ENCODE peak calls at places on chromosomes 4 and X, in four cellular contexts. M is HuH-7; P is stimulated activated CD4-positive, alpha-beta T cell treated with anti-CD3 and anti-CD28 coated beads, Interleukin-2, amount 100 ng/mL, for 24 hours; N is psoas muscle. T is an unnamed sample.

GRCh38 chr4:6128221-6128871 is 72.0 kb downstream of the JAKMIP1 start:
- DNase-seq in P (no peak), N (no peak), M (no peak), T (no peak)

GRCh38 chr4:126957555-126958440 is 675.0 kb upstream of the INTU start:
- DNase-seq in P (no peak), M (no peak), N (no peak), T (no peak)

GRCh38 chr4:81715335-81715734 is 243.6 kb upstream of the RASGEF1B start:
- DNase-seq in M (no peak), N (no peak), P (no peak), T (no peak)

GRCh38 chr4:128544277-128544676 is 256.7 kb upstream of the PGRMC2 start:
- DNase-seq in N (no peak), M (no peak), P (no peak), T (no peak)

GRCh38 chrX:22758807-22759481 is 240.8 kb upstream of the DDX53 start:
- DNase-seq in P (no peak), M (no peak), N (no peak), T (no peak)

GRCh38 chr4:94603170-94603747 is 151.5 kb downstream of the PDLIM5 start:
- DNase-seq in N (no peak), M (no peak), P (no peak), T (no peak)

GRCh38 chr4:5703831-5704230 is 4.5 kb downstream of the EVC2 start:
- DNase-seq in P (no peak), N (no peak), M (no peak), T (no peak)

GRCh38 chr4:102223461-102223860 is 121.8 kb downstream of the SLC39A8 start:
- DNase-seq in N (no peak), P (no peak), M (no peak), T (no peak)

GRCh38 chr4:8727131-8727530 is 134.6 kb downstream of the CPZ start:
- DNase-seq in P (no peak), N (peak), M (no peak), T (no peak)

GRCh38 chrX:7059214-7059838 is 88.2 kb upstream of the STS start:
- DNase-seq in M (no peak), N (no peak), P (peak), T (no peak)

GRCh38 chr4:24130637-24131036 is 240.8 kb upstream of the PPARGC1A start:
- DNase-seq in P (no peak), N (no peak), M (no peak), T (no peak)

T was measured in activated gamma-delta T cell treated with anti-CD3 and anti-CD28 coated beads, Interleukin-2, amount 50 U/mL, for 16 hours.